ENCODE peak calls at places on chromosomes 6 and 20, in seven cellular contexts. S, W, E, D, C, X and M are unnamed samples.

GRCh38 chr6:79797105-79797504 is 150.2 kb downstream of the ELOVL4 start:
- DNase-seq in E (no peak), X (no peak), C (no peak), D (no peak), S (no peak), W (no peak), M (no peak)

GRCh38 chr20:37567331-37567665 is 39.6 kb upstream of the BLCAP start:
- DNase-seq in S (no peak), X (no peak), C (no peak), E (no peak), D (no peak), W (no peak), M (no peak)

GRCh38 chr6:117194978-117195377 is 70.4 kb upstream of the VGLL2 start:
- DNase-seq in D (no peak), X (no peak), S (no peak), W (no peak), E (no peak), C (peak), M (no peak)

GRCh38 chr6:118403036-118403435 is 145.1 kb upstream of the PLN start:
- DNase-seq in X (no peak), C (no peak), S (no peak), W (no peak), E (no peak), D (no peak), M (no peak)

GRCh38 chr20:32966382-32966781 is 37.9 kb downstream of the SUN5 start:
- DNase-seq in D (no peak), W (no peak), X (no peak), S (no peak), C (no peak), E (no peak), M (no peak)

GRCh38 chr6:105389543-105389942 is 13.3 kb downstream of the PREP start:
- DNase-seq in C (no peak), W (no peak), S (no peak), D (no peak), X (no peak), E (no peak), M (no peak)

GRCh38 chr6:34248198-34248726 is 544 bp downstream of the SMIM29 start:
- DNase-seq in X (no peak), S (peak), D (no peak), C (peak), E (no peak), W (no peak), M (peak)

GRCh38 chr6:17101422-17102257 is at the start of gene STMND1:
- DNase-seq in S (peak), D (no peak), C (no peak), E (no peak), X (no peak), W (peak), M (no peak)

GRCh38 chr6:165889636-165890403 is 226.8 kb upstream of the PDE10A start:
- DNase-seq in X (peak), D (no peak), S (no peak), C (peak), E (no peak), W (no peak), M (no peak)

GRCh38 chr6:156175971-156176421 is 601.2 kb upstream of the ARID1B start:
- DNase-seq in X (no peak), C (no peak), E (no peak), S (peak), D (no peak), W (no peak), M (no peak)

GRCh38 chr6:30685157-30685976 is 1.1 kb downstream of the PPP1R18 start:
- DNase-seq in E (no peak), X (no peak), D (no peak), C (peak), W (no peak), S (no peak), M (no peak)

GRCh38 chr6:26118999-26119398 is 31.8 kb downstream of the HFE start:
- DNase-seq in C (no peak), S (no peak), D (no peak), X (no peak), W (no peak), E (no peak), M (no peak)

GRCh38 chr6:42928748-42929087 is 562 bp upstream of the CNPY3 start:
- DNase-seq in X (no peak), D (no peak), W (no peak), C (no peak), E (no peak), S (no peak), M (no peak)

GRCh38 chr6:23003671-23004598 is 434.6 kb downstream of the HDGFL1 start:
- DNase-seq in X (peak), W (no peak), S (no peak), C (peak), D (no peak), E (peak), M (no peak)

GRCh38 chr20:57315083-57315963 is 14.3 kb upstream of the SPO11 start:
- DNase-seq in D (no peak), S (no peak), X (no peak), W (no peak), E (no peak), C (no peak), M (no peak)

GRCh38 chr6:158086054-158086705 is 81.9 kb downstream of the SERAC1 start:
- DNase-seq in D (no peak), E (peak), S (no peak), X (peak), W (no peak), C (peak), M (no peak)

GRCh38 chr6:12637960-12638641 is 78.5 kb upstream of the PHACTR1 start:
- DNase-seq in E (peak), X (peak), S (peak), D (peak), W (no peak), C (peak), M (peak)

GRCh38 chr6:3231213-3232016 is 4.0 kb upstream of the TUBB2B start:
- DNase-seq in C (peak), S (peak), W (peak), X (peak), D (no peak), E (no peak), M (no peak)

GRCh38 chr6:64505312-64505711 is 869.7 kb downstream of the PHF3 start:
- DNase-seq in C (no peak), W (no peak), S (no peak), D (no peak), E (no peak), X (no peak), M (no peak)

GRCh38 chr6:4973972-4974885 is 29.6 kb downstream of the RPP40 start:
- DNase-seq in X (peak), S (no peak), E (peak), W (no peak), D (no peak), C (peak), M (no peak)